ENCODE peak calls at places on chromosomes 3 and 15, in ten cellular contexts. U is occipital lobe, J is ELF-1, R is NCI-H2081, D is RKO, E is B cell, W is SJSA1, C is GDM1, A is SK-MEL-5, Q is hypothalamus. G is an unnamed sample.
A peak's percentile ranks its signal among the peaks of the same experiment; 100 is the strongest.

GRCh38 chr3:154247806-154248480 is 76.3 kb downstream of the DHX36 start:
- DNase-seq in U (no peak), D (no peak), J (no peak), W (no peak), Q (peak; percentile 19), C (no peak), E (no peak), A (peak; percentile 16), R (no peak), G (no peak)

GRCh38 chr15:90090226-90090848 is 11.9 kb downstream of the IDH2 start:
- DNase-seq in W (no peak), Q (no peak), E (no peak), J (no peak), D (no peak), A (no peak), R (no peak), C (no peak), U (no peak), G (no peak)

GRCh38 chr15:38707802-38708671 is 143.4 kb upstream of the RASGRP1 start:
- DNase-seq in D (peak; percentile 41), A (peak; percentile 68), J (peak; percentile 70), E (peak; percentile 19), W (no peak), R (peak; percentile 47), C (peak; percentile 25), U (no peak), Q (peak; percentile 28), G (no peak)

GRCh38 chr15:100255644-100256043 is 86.1 kb downstream of the ADAMTS17 start:
- DNase-seq in Q (no peak), A (no peak), R (no peak), W (peak; percentile 24), U (no peak), D (no peak), E (no peak), J (no peak), C (no peak), G (no peak)

GRCh38 chr3:193589129-193589528 is 3.9 kb upstream of the OPA1 start:
- DNase-seq in C (no peak), R (no peak), U (no peak), D (no peak), A (no peak), Q (no peak), J (no peak), W (no peak), E (no peak), G (no peak)

GRCh38 chr15:85786778-85787114 is 8.0 kb downstream of the KLHL25 start:
- DNase-seq in E (no peak), U (no peak), J (no peak), A (no peak), D (no peak), W (no peak), C (no peak), Q (no peak), R (no peak), G (no peak)

GRCh38 chr3:8501388-8502131 is at the start of gene LMCD1:
- DNase-seq in R (peak; percentile 80), U (peak; percentile 97), W (peak; percentile 94), D (peak; percentile 86), C (peak; percentile 83), E (peak; percentile 73), A (peak; percentile 95), Q (peak; percentile 97), J (peak; percentile 99), G (peak; percentile 75)

GRCh38 chr3:105984837-105985236 is 116.0 kb upstream of the CBLB start:
- DNase-seq in C (no peak), J (no peak), Q (no peak), R (no peak), A (no peak), E (no peak), D (no peak), U (no peak), W (no peak), G (no peak)

GRCh38 chr3:120299403-120299802 is 14.4 kb upstream of the GPR156 start:
- DNase-seq in U (no peak), J (no peak), R (no peak), D (no peak), C (no peak), E (no peak), W (no peak), A (no peak), Q (no peak), G (no peak)

GRCh38 chr3:161008086-161008485 is 97.1 kb downstream of the B3GALNT1 start:
- DNase-seq in W (no peak), U (no peak), Q (no peak), J (peak; percentile 22), D (no peak), R (no peak), C (no peak), A (no peak), E (no peak), G (no peak)

GRCh38 chr15:78461171-78461881 is 23.3 kb downstream of the IREB2 start:
- DNase-seq in J (no peak), C (no peak), A (no peak), R (peak; percentile 3), U (no peak), E (no peak), W (no peak), Q (no peak), D (no peak), G (no peak)

GRCh38 chr15:82552861-82553260 is 12.6 kb upstream of the RPS17 start:
- DNase-seq in D (no peak), A (no peak), E (no peak), J (no peak), R (no peak), U (no peak), W (no peak), Q (no peak), C (no peak), G (no peak)

GRCh38 chr3:159637895-159638542 is 350.6 kb upstream of the IL12A start:
- DNase-seq in D (no peak), R (no peak), W (no peak), Q (no peak), C (no peak), E (no peak), J (no peak), A (no peak), U (no peak), G (no peak)

GRCh38 chr3:152175576-152175883 is 93.2 kb upstream of the MBNL1 start:
- DNase-seq in J (no peak), C (no peak), U (no peak), R (no peak), A (no peak), Q (no peak), D (peak; percentile 52), E (no peak), W (no peak), G (no peak)

GRCh38 chr3:128698211-128699011 is 27.6 kb upstream of the RAB7A start:
- DNase-seq in W (no peak), U (no peak), E (peak; percentile 66), D (no peak), J (peak; percentile 61), A (no peak), Q (peak; percentile 45), C (no peak), R (no peak), G (no peak)

GRCh38 chr3:188315563-188315962 is 161.6 kb downstream of the LPP start:
- DNase-seq in W (no peak), U (no peak), D (no peak), J (no peak), A (no peak), E (no peak), Q (no peak), C (no peak), R (no peak), G (no peak)

GRCh38 chr3:1531981-1532380 is 439.2 kb downstream of the CNTN6 start:
- DNase-seq in W (no peak), Q (no peak), D (no peak), J (no peak), R (no peak), U (no peak), A (no peak), E (no peak), C (no peak), G (no peak)